ENCODE peak calls at places on chromosomes 3 and 15, in nine cellular contexts. B is naive thymus-derived CD4-positive, alpha-beta T cell; U is CD8-positive, alpha-beta memory T cell; V is uterus; C is osteoblast; I is hepatocyte; A is colonic mucosa; P is effector memory CD4-positive, alpha-beta T cell; H is tibial artery. N is an unnamed sample. For H3K4me1, the result is how much of the 10 kb centered on the place peaks cover.

GRCh38 chr15:88657326-88658069 is 18.7 kb downstream of the ISG20 start:
- DNase-seq in B (no peak), U (no peak), V (peak), C (peak), I (peak), A (no peak), P (no peak), H (peak), N (peak)

GRCh38 chr15:41876689-41877088 is 17.2 kb downstream of the SPTBN5 start:
- DNase-seq in B (no peak), U (no peak), V (no peak), C (no peak), I (no peak), A (no peak), P (no peak), H (no peak), N (no peak)

GRCh38 chr15:25481208-25481862 is 42.5 kb upstream of the UBE3A start:
- DNase-seq in B (no peak), U (no peak), V (no peak), C (no peak), I (no peak), A (no peak), P (no peak), H (no peak), N (peak)

GRCh38 chr15:63895194-63895593 is 61.4 kb upstream of the HERC1 start:
- DNase-seq in B (no peak), U (no peak), V (no peak), C (no peak), I (no peak), A (no peak), P (no peak), H (peak), N (no peak)

GRCh38 chr15:78714890-78715289 is 73.9 kb upstream of the CHRNB4 start:
- DNase-seq in B (no peak), U (no peak), V (no peak), C (no peak), I (no peak), A (no peak), P (no peak), H (no peak), N (no peak)

GRCh38 chr15:80550219-80550909 is 144.7 kb upstream of the ABHD17C start:
- DNase-seq in B (no peak), U (no peak), V (no peak), C (peak), I (peak), A (no peak), P (no peak), H (no peak), N (no peak)

GRCh38 chr15:99753066-99753465 is 19.8 kb upstream of the LYSMD4 start:
- DNase-seq in B (no peak), U (no peak), V (no peak), C (no peak), I (no peak), A (no peak), P (no peak), H (no peak), N (no peak)

GRCh38 chr3:25663324-25664065 is 1.2 kb downstream of the TOP2B start:
- DNase-seq in B (peak), U (peak), V (no peak), C (no peak), I (peak), A (peak), P (peak), H (no peak), N (no peak)

GRCh38 chr3:188780188-188781147 is 391.3 kb upstream of the TPRG1 start:
- DNase-seq in B (no peak), U (no peak), V (peak), C (no peak), I (no peak), A (no peak), P (no peak), H (peak), N (no peak)

GRCh38 chr3:109195812-109196211 is 59.3 kb downstream of the C3orf85 start:
- DNase-seq in B (no peak), U (no peak), V (no peak), C (no peak), I (no peak), A (no peak), P (no peak), H (no peak), N (no peak)

GRCh38 chr15:64934023-64934422 is 22.3 kb downstream of the ANKDD1A start:
- DNase-seq in B (no peak), U (no peak), V (no peak), C (no peak), I (no peak), A (no peak), P (no peak), H (peak), N (no peak)

GRCh38 chr3:4596596-4596995 is 103.4 kb downstream of the ITPR1 start:
- DNase-seq in B (no peak), U (no peak), V (no peak), C (no peak), I (no peak), A (no peak), P (no peak), H (no peak), N (no peak)

GRCh38 chr3:151282921-151283320 is 4.6 kb upstream of the P2RY14 start:
- DNase-seq in B (peak), U (no peak), V (no peak), C (no peak), I (peak), A (no peak), P (no peak), H (no peak), N (no peak)

GRCh38 chr3:141039573-141039972 is 11.6 kb upstream of the SPSB4 start:
- DNase-seq in B (no peak), U (no peak), V (no peak), C (no peak), I (no peak), A (no peak), P (no peak), H (no peak), N (no peak)

GRCh38 chr3:133254151-133254550 is 145.7 kb upstream of the BFSP2 start:
- DNase-seq in B (no peak), U (no peak), V (no peak), C (no peak), I (no peak), A (no peak), P (no peak), H (no peak), N (no peak)

GRCh38 chr15:43249699-43250203 is 17.0 kb downstream of the TGM5 start:
- DNase-seq in B (no peak), U (no peak), V (no peak), C (peak), I (no peak), A (no peak), P (no peak), H (no peak), N (no peak)

GRCh38 chr3:29080967-29081366 is 199.9 kb upstream of the RBMS3 start:
- DNase-seq in B (no peak), U (no peak), V (no peak), C (no peak), I (no peak), A (no peak), P (no peak), H (no peak), N (no peak)

GRCh38 chr3:58093573-58094195 is 85.5 kb downstream of the FLNB start:
- DNase-seq in B (no peak), U (no peak), V (no peak), C (peak), I (no peak), A (no peak), P (no peak), H (no peak), N (no peak)

GRCh38 chr15:64236156-64236555 is 73.3 kb upstream of the PPIB start:
- DNase-seq in B (no peak), U (no peak), V (no peak), C (no peak), I (no peak), A (no peak), P (no peak), H (no peak), N (no peak)

GRCh38 chr15:31148622-31149505 is 47.3 kb upstream of the TRPM1 start:
- DNase-seq in B (no peak), U (no peak), V (no peak), C (peak), I (no peak), A (no peak), P (no peak), H (no peak), N (no peak)

GRCh38 chr3:9809615-9810356 is at the start of gene TTLL3:
- DNase-seq in B (peak), U (peak), V (peak), C (peak), I (peak), A (peak), P (peak), H (peak), N (no peak)

GRCh38 chr3:177050466-177051237 is 146.6 kb downstream of the TBL1XR1 start:
- DNase-seq in B (peak), U (no peak), V (no peak), C (peak), I (peak), A (no peak), P (no peak), H (no peak), N (no peak)

GRCh38 chr15:89621547-89621946 is 33.7 kb downstream of the KIF7 start:
- DNase-seq in B (no peak), U (no peak), V (no peak), C (no peak), I (no peak), A (no peak), P (no peak), H (no peak), N (no peak)

GRCh38 chr3:120693439-120694172 is 11.6 kb upstream of the HGD start:
- DNase-seq in B (no peak), U (no peak), V (no peak), C (no peak), I (peak), A (no peak), P (no peak), H (no peak), N (no peak)

GRCh38 chr15:99958426-99959097 is 225.3 kb upstream of the LYSMD4 start:
- DNase-seq in B (peak), U (no peak), V (no peak), C (no peak), I (no peak), A (no peak), P (no peak), H (no peak), N (no peak)

GRCh38 chr15:90918835-90919234 is 13.5 kb downstream of the HDDC3 start:
- DNase-seq in B (no peak), U (no peak), V (no peak), C (no peak), I (no peak), A (no peak), P (no peak), H (no peak), N (no peak)

GRCh38 chr15:96421211-96421610 is 90.7 kb downstream of the NR2F2 start:
- DNase-seq in B (no peak), U (no peak), V (no peak), C (no peak), I (no peak), A (no peak), P (no peak), H (no peak), N (no peak)

GRCh38 chr15:55823699-55824098 is 80.7 kb upstream of the PRTG start:
- DNase-seq in B (no peak), U (no peak), V (no peak), C (peak), I (no peak), A (no peak), P (no peak), H (no peak), N (no peak)

GRCh38 chr3:161913786-161914389 is 417.3 kb downstream of the OTOL1 start:
- DNase-seq in B (no peak), U (no peak), V (no peak), C (peak), I (no peak), A (no peak), P (no peak), H (no peak), N (no peak)

GRCh38 chr3:181851063-181851462 is 139.3 kb downstream of the SOX2 start:
- DNase-seq in B (no peak), U (no peak), V (no peak), C (no peak), I (peak), A (no peak), P (no peak), H (no peak), N (no peak)

GRCh38 chr15:93152264-93152884 is 63.4 kb upstream of the RGMA start:
- DNase-seq in B (no peak), U (peak), V (no peak), C (no peak), I (no peak), A (peak), P (peak), H (no peak), N (no peak)

GRCh38 chr3:141279074-141279945 is 47.7 kb downstream of the PXYLP1 start:
- DNase-seq in B (peak), U (no peak), V (no peak), C (no peak), I (no peak), A (no peak), P (no peak), H (no peak), N (peak)

GRCh38 chr15:84685304-84685703 is 27.3 kb upstream of the NMB start:
- DNase-seq in B (no peak), U (no peak), V (no peak), C (peak), I (peak), A (no peak), P (peak), H (peak), N (no peak)

GRCh38 chr3:194890086-194890485 is 204.4 kb downstream of the FAM43A start:
- DNase-seq in B (no peak), U (no peak), V (no peak), C (no peak), I (no peak), A (no peak), P (no peak), H (no peak), N (no peak)

GRCh38 chr3:118729546-118729945 is 305.1 kb downstream of the IGSF11 start:
- DNase-seq in B (no peak), U (no peak), V (no peak), C (no peak), I (no peak), A (no peak), P (no peak), H (no peak), N (peak)

GRCh38 chr15:56484284-56484683 is 19.3 kb upstream of the MNS1 start:
- DNase-seq in B (no peak), U (no peak), V (no peak), C (peak), I (no peak), A (no peak), P (no peak), H (no peak), N (no peak)

DNA sequence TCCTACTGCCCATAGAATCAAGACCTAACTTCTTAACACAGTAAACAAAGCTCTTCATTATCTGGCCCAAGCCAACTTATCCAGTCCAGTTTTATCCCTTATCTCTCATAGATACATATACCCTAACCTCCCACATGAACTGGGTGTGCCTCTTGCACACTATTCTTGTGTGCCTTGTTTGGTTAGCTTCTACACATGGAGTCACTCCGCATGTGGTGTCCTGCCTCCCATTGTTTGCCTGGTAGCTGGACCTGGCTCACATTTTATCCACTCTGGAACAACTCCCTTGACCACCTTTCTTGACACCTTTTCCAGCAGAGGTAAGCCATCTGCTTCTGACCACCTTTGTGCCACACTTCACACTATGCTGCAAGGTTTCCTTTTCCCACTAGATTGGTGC is 15.2 kb downstream of the TIPARP start:
- DNase-seq in B (no peak), U (no peak), V (no peak), C (no peak), I (no peak), A (no peak), P (no peak), H (no peak), N (no peak)
- H3K4me3 ChIP-seq in B (no peak), U (no peak), V (no peak), C (no peak), I (no peak), A (no peak), P (no peak), H (no peak), N (no peak)

GRCh38 chr3:189944285-189945145 is 176.2 kb downstream of the P3H2 start:
- DNase-seq in B (no peak), U (no peak), V (no peak), C (no peak), I (peak), A (peak), P (no peak), H (no peak), N (no peak)
- H3K4me1 ChIP-seq in B (under half), U (under half), V (under half), C (under half), I (under half), A (under half), P (under half), H (under half), N (under half)

DNA sequence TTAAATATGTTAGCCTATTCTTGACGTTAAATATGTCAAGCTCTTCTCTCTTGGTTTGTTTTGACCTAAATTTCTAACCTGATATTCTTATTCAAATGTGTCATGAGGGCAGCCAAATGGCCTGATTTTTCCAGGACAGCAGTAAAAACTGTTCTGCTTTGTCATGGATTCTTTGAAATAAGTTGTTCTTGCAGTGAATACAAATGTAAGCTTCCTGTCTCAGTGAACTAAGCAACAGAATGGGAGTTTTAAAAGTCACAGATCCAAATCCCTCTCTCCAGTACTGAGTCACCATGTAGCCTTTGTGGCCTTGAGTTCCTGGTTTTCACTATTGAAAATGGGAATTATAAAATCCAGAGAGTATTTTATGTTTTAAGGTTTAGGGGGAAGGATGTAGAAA is 301.8 kb downstream of the NLGN1 start:
- DNase-seq in B (no peak), U (no peak), V (no peak), C (no peak), I (no peak), A (no peak), P (no peak), H (no peak), N (peak)
- H3K27ac ChIP-seq in B (no peak), U (no peak), V (no peak), C (no peak), I (no peak), A (no peak), P (no peak), H (no peak), N (no peak)

GRCh38 chr3:57043518-57043917 is 16.9 kb upstream of the SPATA12 start:
- DNase-seq in B (no peak), U (no peak), V (no peak), C (no peak), I (no peak), A (no peak), P (no peak), H (no peak), N (no peak)

GRCh38 chr3:57048728-57049127 is 11.7 kb upstream of the SPATA12 start:
- DNase-seq in B (no peak), U (no peak), V (no peak), C (no peak), I (no peak), A (no peak), P (no peak), H (no peak), N (no peak)

GRCh38 chr3:57046120-57046519 is 14.3 kb upstream of the SPATA12 start:
- DNase-seq in B (no peak), U (no peak), V (no peak), C (no peak), I (no peak), A (no peak), P (no peak), H (no peak), N (no peak)

GRCh38 chr3:57052662-57053061 is 7.8 kb upstream of the SPATA12 start:
- DNase-seq in B (no peak), U (no peak), V (no peak), C (no peak), I (no peak), A (no peak), P (no peak), H (no peak), N (no peak)

DNA sequence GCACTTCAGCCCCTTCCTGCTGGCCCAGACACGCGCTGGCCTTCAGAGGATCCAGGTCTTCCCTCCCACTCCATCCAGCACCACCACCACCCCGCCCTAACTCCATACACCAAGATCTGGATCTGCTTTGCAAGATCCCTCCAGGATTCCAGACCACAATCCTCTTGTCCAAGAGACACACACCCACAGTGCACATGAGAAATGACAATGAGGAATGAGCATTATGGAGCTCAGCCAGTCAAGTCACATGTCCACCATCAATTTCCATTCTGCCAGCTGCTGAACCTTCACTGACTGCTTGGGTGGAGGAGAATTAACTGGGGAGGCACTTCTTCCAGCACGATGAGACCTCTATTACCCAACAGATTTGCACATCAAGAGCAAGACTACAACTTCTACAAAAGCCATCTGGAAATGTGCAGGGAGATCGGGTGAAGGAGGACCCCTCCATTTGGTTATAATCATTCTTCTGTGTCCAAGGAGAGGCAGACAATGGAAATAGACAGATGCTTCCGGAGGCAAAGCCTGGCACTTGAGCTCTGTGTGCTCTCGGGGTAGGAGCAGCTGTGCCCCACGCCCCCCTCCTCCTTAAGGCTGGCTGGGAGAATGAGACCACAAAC is 12.3 kb upstream of the SPATA12 start:
- DNase-seq in B (no peak), U (no peak), V (peak), C (no peak), I (no peak), A (peak), P (no peak), H (peak), N (no peak)
- H3K4me3 ChIP-seq in B (no peak), U (no peak), V (no peak), C (no peak), I (no peak), A (no peak), P (no peak), H (no peak), N (no peak)

GRCh38 chr15:68641376-68641775 is 62.6 kb downstream of the CORO2B start:
- DNase-seq in B (no peak), U (no peak), V (no peak), C (peak), I (no peak), A (no peak), P (no peak), H (peak), N (no peak)
- H3K4me1 ChIP-seq in B (under half), U (under half), V (under half), C (half or more), I (under half), A (under half), P (under half), H (under half), N (under half)

GRCh38 chr3:15439476-15439875 is 12.1 kb downstream of the EAF1 start:
- DNase-seq in B (no peak), U (no peak), V (no peak), C (peak), I (no peak), A (no peak), P (no peak), H (no peak), N (no peak)
- H3K27ac ChIP-seq in B (no peak), U (no peak), V (no peak), C (peak), I (no peak), A (no peak), P (no peak), H (peak), N (no peak)